ENCODE peak calls at places on chromosomes 13 and 19, in five cellular contexts. One of them, this sample, is unnamed.
A peak's percentile ranks its signal among the peaks of the same experiment; 100 is the strongest.

GRCh38 chr13:25733061-25733491 is 318.7 kb downstream of the SHISA2 start:
- DNase-seq in HepG2: no peak
- DNase-seq in tibial nerve: no peak
- DNase-seq in upper lobe of left lung: no peak
- DNase-seq in suprapubic skin: no peak
- DNase-seq in this sample: no peak

GRCh38 chr13:25778808-25779207 is 273.0 kb downstream of the SHISA2 start:
- DNase-seq in HepG2: no peak
- DNase-seq in tibial nerve: no peak
- DNase-seq in upper lobe of left lung: no peak
- DNase-seq in suprapubic skin: no peak
- DNase-seq in this sample: no peak

GRCh38 chr13:88948501-88948900 is 1277.3 kb downstream of the SLITRK5 start:
- DNase-seq in HepG2: no peak
- DNase-seq in tibial nerve: no peak
- DNase-seq in upper lobe of left lung: no peak
- DNase-seq in suprapubic skin: no peak
- DNase-seq in this sample: no peak

GRCh38 chr13:41273806-41274441 is 10.5 kb upstream of the MTRF1 start:
- DNase-seq in HepG2: no peak
- DNase-seq in tibial nerve: no peak
- DNase-seq in upper lobe of left lung: no peak
- DNase-seq in suprapubic skin: no peak
- DNase-seq in this sample: no peak

GRCh38 chr13:24128112-24128511 is 32.4 kb upstream of the SPATA13 start:
- DNase-seq in HepG2: no peak
- DNase-seq in tibial nerve: no peak
- DNase-seq in upper lobe of left lung: no peak
- DNase-seq in suprapubic skin: no peak
- DNase-seq in this sample: no peak

GRCh38 chr19:29121684-29122083 is 91.3 kb downstream of the UQCRFS1 start:
- DNase-seq in HepG2: no peak
- DNase-seq in tibial nerve: no peak
- DNase-seq in upper lobe of left lung: no peak
- DNase-seq in suprapubic skin: peak; percentile 52
- DNase-seq in this sample: no peak

GRCh38 chr19:50327461-50328256 is 1.5 kb downstream of the KCNC3 start:
- DNase-seq in HepG2: no peak
- DNase-seq in tibial nerve: no peak
- DNase-seq in upper lobe of left lung: no peak
- DNase-seq in suprapubic skin: no peak
- DNase-seq in this sample: no peak

GRCh38 chr19:36674201-36674600 is 7.6 kb upstream of the ZNF461 start:
- DNase-seq in HepG2: no peak
- DNase-seq in tibial nerve: no peak
- DNase-seq in upper lobe of left lung: no peak
- DNase-seq in suprapubic skin: no peak
- DNase-seq in this sample: no peak

GRCh38 chr19:1068111-1069001 is 1.4 kb downstream of the ARHGAP45 start:
- DNase-seq in HepG2: no peak
- DNase-seq in tibial nerve: no peak
- DNase-seq in upper lobe of left lung: peak; percentile 91
- DNase-seq in suprapubic skin: no peak
- DNase-seq in this sample: no peak

GRCh38 chr19:14786421-14786851 is 8.1 kb upstream of the ADGRE2 start:
- DNase-seq in HepG2: no peak
- DNase-seq in tibial nerve: no peak
- DNase-seq in upper lobe of left lung: peak; percentile 87
- DNase-seq in suprapubic skin: peak; percentile 74
- DNase-seq in this sample: no peak

GRCh38 chr19:13051581-13052165 is 51.0 kb downstream of the LYL1 start:
- DNase-seq in HepG2: peak; percentile 54
- DNase-seq in tibial nerve: peak; percentile 56
- DNase-seq in upper lobe of left lung: peak; percentile 92
- DNase-seq in suprapubic skin: no peak
- DNase-seq in this sample: peak; percentile 88

GRCh38 chr19:8304841-8305621 is 3.1 kb downstream of the CD320 start:
- DNase-seq in HepG2: no peak
- DNase-seq in tibial nerve: peak; percentile 10
- DNase-seq in upper lobe of left lung: peak; percentile 81
- DNase-seq in suprapubic skin: peak; percentile 79
- DNase-seq in this sample: peak; percentile 26

GRCh38 chr13:79405831-79406596 is at the start of gene RBM26:
- DNase-seq in HepG2: peak; percentile 91
- DNase-seq in tibial nerve: peak; percentile 91
- DNase-seq in upper lobe of left lung: peak; percentile 91
- DNase-seq in suprapubic skin: peak; percentile 96
- DNase-seq in this sample: peak; percentile 94

GRCh38 chr19:32268381-32268780 is 77.0 kb upstream of the ZNF507 start:
- DNase-seq in HepG2: no peak
- DNase-seq in tibial nerve: no peak
- DNase-seq in upper lobe of left lung: no peak
- DNase-seq in suprapubic skin: no peak
- DNase-seq in this sample: no peak

GRCh38 chr19:34241513-34242337 is 12.6 kb upstream of the GARRE1 start:
- DNase-seq in HepG2: peak; percentile 53
- DNase-seq in tibial nerve: no peak
- DNase-seq in upper lobe of left lung: peak; percentile 87
- DNase-seq in suprapubic skin: no peak
- DNase-seq in this sample: peak; percentile 64

GRCh38 chr13:111598751-111599150 is 278.3 kb downstream of the TEX29 start:
- DNase-seq in HepG2: no peak
- DNase-seq in tibial nerve: no peak
- DNase-seq in upper lobe of left lung: no peak
- DNase-seq in suprapubic skin: peak; percentile 34
- DNase-seq in this sample: no peak

GRCh38 chr19:16216744-16217670 is 19.3 kb downstream of the AP1M1 start:
- DNase-seq in HepG2: no peak
- DNase-seq in tibial nerve: no peak
- DNase-seq in upper lobe of left lung: peak; percentile 42
- DNase-seq in suprapubic skin: no peak
- DNase-seq in this sample: no peak

GRCh38 chr13:100140441-100140840 is 51.5 kb downstream of the PCCA start:
- DNase-seq in HepG2: no peak
- DNase-seq in tibial nerve: no peak
- DNase-seq in upper lobe of left lung: no peak
- DNase-seq in suprapubic skin: no peak
- DNase-seq in this sample: no peak

GRCh38 chr19:33441277-33441699 is 67.8 kb downstream of the CEBPG start:
- DNase-seq in HepG2: no peak
- DNase-seq in tibial nerve: no peak
- DNase-seq in upper lobe of left lung: no peak
- DNase-seq in suprapubic skin: peak; percentile 74
- DNase-seq in this sample: no peak

GRCh38 chr19:57872450-57872849 is 16.4 kb downstream of the ZNF814 start:
- DNase-seq in HepG2: no peak
- DNase-seq in tibial nerve: no peak
- DNase-seq in upper lobe of left lung: no peak
- DNase-seq in suprapubic skin: no peak
- DNase-seq in this sample: no peak

GRCh38 chr19:38417544-38418506 is 8.2 kb downstream of the RASGRP4 start:
- DNase-seq in HepG2: no peak
- DNase-seq in tibial nerve: no peak
- DNase-seq in upper lobe of left lung: peak; percentile 93
- DNase-seq in suprapubic skin: no peak
- DNase-seq in this sample: peak; percentile 63

GRCh38 chr13:37303610-37304009 is 198.1 kb upstream of the CSNK1A1L start:
- DNase-seq in HepG2: no peak
- DNase-seq in tibial nerve: no peak
- DNase-seq in upper lobe of left lung: no peak
- DNase-seq in suprapubic skin: no peak
- DNase-seq in this sample: no peak

GRCh38 chr13:110326263-110326904 is 19.3 kb downstream of the COL4A2 start:
- DNase-seq in HepG2: no peak
- DNase-seq in tibial nerve: no peak
- DNase-seq in upper lobe of left lung: no peak
- DNase-seq in suprapubic skin: no peak
- DNase-seq in this sample: no peak

GRCh38 chr19:40231544-40232424 is 5.3 kb upstream of the CCNP start:
- DNase-seq in HepG2: peak; percentile 82
- DNase-seq in tibial nerve: no peak
- DNase-seq in upper lobe of left lung: peak; percentile 71
- DNase-seq in suprapubic skin: no peak
- DNase-seq in this sample: no peak

GRCh38 chr13:44853641-44854040 is 135.6 kb downstream of the NUFIP1 start:
- DNase-seq in HepG2: peak; percentile 90
- DNase-seq in tibial nerve: no peak
- DNase-seq in upper lobe of left lung: no peak
- DNase-seq in suprapubic skin: no peak
- DNase-seq in this sample: peak; percentile 85

GRCh38 chr13:75621147-75621546 is 15.0 kb upstream of the LMO7 start:
- DNase-seq in HepG2: no peak
- DNase-seq in tibial nerve: no peak
- DNase-seq in upper lobe of left lung: no peak
- DNase-seq in suprapubic skin: no peak
- DNase-seq in this sample: no peak

DNA sequence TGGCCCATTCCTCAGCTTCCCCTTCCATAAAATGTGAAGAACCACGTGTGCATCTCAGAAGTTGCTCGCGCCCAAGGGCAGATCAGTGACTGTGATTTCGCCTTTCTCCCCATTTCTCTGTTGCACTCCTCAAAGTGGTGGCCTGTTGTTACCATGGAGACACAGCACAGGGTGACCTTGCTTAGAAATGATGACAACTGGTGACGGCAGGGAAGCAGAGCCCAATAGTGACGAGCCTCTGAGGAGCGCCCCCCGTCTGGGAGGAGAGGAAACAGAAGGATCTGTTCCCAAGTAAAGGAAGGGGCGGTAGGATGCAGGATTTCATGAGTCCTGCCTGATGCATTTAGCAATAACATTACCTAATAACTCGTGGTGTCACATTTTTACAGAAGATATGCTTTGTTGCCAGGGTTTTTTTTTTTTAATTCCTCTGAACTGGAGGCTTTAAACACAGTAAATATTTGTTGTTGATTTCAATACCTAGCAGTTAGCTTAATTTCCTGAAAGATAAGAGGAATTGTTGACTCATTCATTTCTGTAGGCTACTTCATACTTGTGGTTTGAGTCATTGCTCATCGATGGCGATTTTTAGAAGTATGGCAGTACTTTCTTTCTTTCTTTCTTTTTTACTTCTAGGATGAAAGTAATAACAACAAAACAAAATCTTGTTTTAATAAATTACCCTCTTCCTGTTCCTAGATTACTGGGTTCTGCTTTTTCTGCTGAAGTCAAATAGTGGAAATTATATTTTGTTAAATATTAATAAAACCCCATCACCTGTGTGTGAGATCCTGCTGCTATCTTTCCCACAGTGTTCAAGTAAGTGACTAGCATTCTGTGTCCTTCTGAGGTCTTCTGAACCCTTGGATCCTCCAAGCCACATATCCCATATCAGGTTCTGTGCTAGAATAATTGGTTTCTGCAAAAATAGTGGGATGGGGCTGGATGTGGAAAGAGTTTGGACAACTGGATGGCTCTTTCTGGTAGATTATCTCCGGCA is 36.0 kb downstream of the MBNL2 start:
- DNase-seq in HepG2: peak; percentile 87
- DNase-seq in tibial nerve: no peak
- DNase-seq in upper lobe of left lung: no peak
- DNase-seq in suprapubic skin: peak; percentile 88
- DNase-seq in this sample: no peak
- TF ChIP-seq EP300 in HepG2: peak; percentile 77
- TF ChIP-seq EP300 in tibial nerve: peak; percentile 52
- TF ChIP-seq EP300 in upper lobe of left lung: peak; percentile 75
- TF ChIP-seq EP300 in suprapubic skin: no peak
- TF ChIP-seq EP300 in this sample: peak; percentile 30

DNA sequence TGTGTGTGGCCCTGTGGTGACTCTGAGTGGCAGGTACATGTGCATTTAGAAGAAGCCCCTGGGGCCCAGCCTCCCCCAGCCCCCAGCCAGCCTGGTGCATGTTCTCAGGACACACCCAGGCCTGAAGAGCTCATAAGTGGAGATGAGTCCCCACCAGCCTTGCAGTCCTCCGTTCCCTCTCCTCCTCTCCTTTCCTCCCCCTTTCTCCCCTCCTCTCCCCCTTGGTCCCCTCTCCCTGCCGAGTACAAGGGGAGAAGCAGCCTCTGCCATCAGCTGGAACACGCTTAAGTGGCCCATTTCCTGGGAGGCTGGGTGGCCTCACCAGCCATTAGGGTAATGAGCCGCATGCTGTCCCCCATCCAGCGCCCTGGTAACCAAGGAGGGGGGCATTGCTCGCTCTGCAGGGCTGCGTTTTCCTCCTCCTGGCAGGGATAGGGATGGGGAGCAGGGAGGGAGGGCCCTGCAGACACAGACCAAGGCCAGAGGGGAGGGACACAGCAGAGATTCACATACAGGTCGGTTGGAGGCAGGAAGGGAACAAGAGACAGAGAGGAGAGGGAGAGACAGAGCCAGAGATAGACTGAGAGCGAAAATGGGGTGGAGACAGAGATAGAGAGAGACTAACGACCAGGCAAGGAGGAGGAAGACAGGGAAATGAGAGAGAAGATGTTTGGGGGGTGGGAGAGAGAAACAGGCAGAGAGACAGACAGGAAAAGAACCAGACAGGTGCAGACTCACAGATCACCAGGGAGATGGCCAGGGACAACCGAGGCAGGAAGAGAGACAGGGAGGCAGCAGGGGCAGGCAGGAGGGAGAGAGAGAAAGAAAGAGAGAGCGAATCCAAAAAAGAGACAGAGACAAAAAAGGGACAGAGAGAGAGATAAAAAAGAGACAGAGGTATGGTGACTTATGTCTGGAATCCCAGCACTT is 19.3 kb upstream of the DPP9 start:
- DNase-seq in HepG2: no peak
- DNase-seq in tibial nerve: no peak
- DNase-seq in upper lobe of left lung: no peak
- DNase-seq in suprapubic skin: no peak
- DNase-seq in this sample: no peak
- TF ChIP-seq EP300 in HepG2: no peak
- TF ChIP-seq EP300 in tibial nerve: no peak
- TF ChIP-seq EP300 in upper lobe of left lung: no peak
- TF ChIP-seq EP300 in suprapubic skin: no peak
- TF ChIP-seq EP300 in this sample: no peak

DNA sequence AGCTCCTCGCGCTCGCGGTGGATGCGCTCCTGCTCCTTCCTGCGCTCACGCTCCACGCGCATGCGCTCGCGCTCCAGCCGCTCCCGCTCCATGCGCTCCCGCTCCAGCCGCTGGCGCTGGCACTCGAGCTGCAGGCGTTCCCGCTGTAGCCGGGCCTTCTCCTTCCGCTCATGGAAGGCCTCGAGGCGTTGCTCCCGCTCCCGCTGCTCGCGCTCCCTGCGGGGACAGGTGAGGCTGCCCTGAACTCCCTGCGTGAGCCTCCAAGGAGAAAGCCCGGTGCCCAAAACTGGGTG is 26.2 kb upstream of the TINCR start:
- DNase-seq in HepG2: no peak
- DNase-seq in tibial nerve: no peak
- DNase-seq in upper lobe of left lung: peak; percentile 85
- DNase-seq in suprapubic skin: no peak
- DNase-seq in this sample: no peak
- TF ChIP-seq EP300 in HepG2: no peak
- TF ChIP-seq EP300 in tibial nerve: no peak
- TF ChIP-seq EP300 in upper lobe of left lung: no peak
- TF ChIP-seq EP300 in suprapubic skin: no peak
- TF ChIP-seq EP300 in this sample: no peak

DNA sequence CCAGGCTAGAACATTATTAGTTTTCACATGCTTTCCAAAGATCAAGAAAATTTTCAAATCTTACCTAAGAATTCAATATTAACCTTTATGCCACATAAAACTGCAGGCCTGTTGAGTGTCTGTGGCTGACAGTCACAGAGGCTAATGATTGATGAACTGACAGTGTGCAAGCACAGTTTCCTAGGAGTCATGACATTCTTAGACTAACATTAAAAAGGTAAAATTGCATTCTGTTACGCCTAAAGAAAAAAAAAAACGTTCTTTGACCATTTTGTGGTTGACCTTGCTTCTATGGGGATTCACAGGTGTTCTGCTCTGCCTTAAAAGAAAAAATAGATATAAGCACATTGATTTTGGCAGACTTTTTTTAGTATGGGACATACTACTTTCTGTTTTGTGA is 1776.2 kb downstream of the PCDH9 start:
- DNase-seq in HepG2: no peak
- DNase-seq in tibial nerve: no peak
- DNase-seq in upper lobe of left lung: no peak
- DNase-seq in suprapubic skin: no peak
- DNase-seq in this sample: no peak
- TF ChIP-seq EP300 in HepG2: no peak
- TF ChIP-seq EP300 in tibial nerve: no peak
- TF ChIP-seq EP300 in upper lobe of left lung: no peak
- TF ChIP-seq EP300 in suprapubic skin: no peak
- TF ChIP-seq EP300 in this sample: no peak